ENCODE peak calls at places on chromosomes 13 and 19, in five cellular contexts. One of them, this sample, is unnamed.
A peak's percentile ranks its signal among the peaks of the same experiment; 100 is the strongest.

GRCh38 chr13:36715841-36716240 is 42.0 kb downstream of the SERTM1 start:
- DNase-seq in stomach: no peak
- DNase-seq in cardiac fibroblast: no peak
- DNase-seq in type B pancreatic cell: no peak
- DNase-seq in endothelial cell: no peak
- DNase-seq in this sample: no peak

GRCh38 chr19:13834308-13834790 is 39.1 kb downstream of the ZSWIM4 start:
- DNase-seq in stomach: no peak
- DNase-seq in cardiac fibroblast: peak; percentile 76
- DNase-seq in type B pancreatic cell: no peak
- DNase-seq in endothelial cell: no peak
- DNase-seq in this sample: no peak

GRCh38 chr13:112655898-112656297 is 33.9 kb upstream of the ATP11A start:
- DNase-seq in stomach: no peak
- DNase-seq in cardiac fibroblast: no peak
- DNase-seq in type B pancreatic cell: no peak
- DNase-seq in endothelial cell: no peak
- DNase-seq in this sample: no peak

GRCh38 chr19:58097783-58098681 is at the start of gene ZSCAN18:
- DNase-seq in stomach: peak; percentile 96
- DNase-seq in cardiac fibroblast: peak; percentile 96
- DNase-seq in type B pancreatic cell: peak; percentile 99
- DNase-seq in endothelial cell: peak; percentile 98
- DNase-seq in this sample: peak; percentile 100

GRCh38 chr13:45768668-45769067 is 66.5 kb downstream of the CBY2 start:
- DNase-seq in stomach: no peak
- DNase-seq in cardiac fibroblast: no peak
- DNase-seq in type B pancreatic cell: no peak
- DNase-seq in endothelial cell: no peak
- DNase-seq in this sample: no peak

GRCh38 chr19:30577551-30578090 is 205.4 kb downstream of the ZNF536 start:
- DNase-seq in stomach: no peak
- DNase-seq in cardiac fibroblast: no peak
- DNase-seq in type B pancreatic cell: no peak
- DNase-seq in endothelial cell: no peak
- DNase-seq in this sample: no peak

GRCh38 chr19:14507704-14508246 is 10.4 kb downstream of the DNAJB1 start:
- DNase-seq in stomach: no peak
- DNase-seq in cardiac fibroblast: peak; percentile 81
- DNase-seq in type B pancreatic cell: no peak
- DNase-seq in endothelial cell: no peak
- DNase-seq in this sample: no peak

GRCh38 chr13:28654276-28654675 is 4.7 kb upstream of the POMP start:
- DNase-seq in stomach: no peak
- DNase-seq in cardiac fibroblast: no peak
- DNase-seq in type B pancreatic cell: no peak
- DNase-seq in endothelial cell: no peak
- DNase-seq in this sample: no peak

DNA sequence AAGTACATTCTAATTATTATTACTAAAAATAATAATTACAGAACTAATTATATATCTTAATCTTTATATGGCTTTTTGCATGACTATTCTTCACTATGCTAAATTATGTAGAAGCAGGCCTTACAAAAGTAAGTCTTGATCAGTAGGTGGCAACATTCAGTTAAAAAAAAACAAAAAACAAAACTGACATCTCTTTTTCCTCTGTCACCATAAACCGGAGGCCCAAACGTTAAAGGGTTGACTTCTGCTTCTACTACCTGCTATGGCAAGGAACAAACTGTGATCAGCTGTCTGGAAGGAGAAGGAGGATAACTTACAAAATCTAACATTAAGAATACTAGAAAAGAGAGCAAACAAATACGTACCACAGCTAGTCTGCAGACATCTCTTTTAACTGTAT is 1525.6 kb downstream of the SLITRK1 start:
- DNase-seq in stomach: no peak
- DNase-seq in cardiac fibroblast: no peak
- DNase-seq in type B pancreatic cell: no peak
- DNase-seq in endothelial cell: no peak
- DNase-seq in this sample: no peak
- TF ChIP-seq CTCF in stomach: no peak
- TF ChIP-seq CTCF in cardiac fibroblast: no peak
- TF ChIP-seq CTCF in type B pancreatic cell: peak; percentile 32
- TF ChIP-seq CTCF in endothelial cell: no peak
- TF ChIP-seq CTCF in this sample: peak; percentile 51

GRCh38 chr19:10049626-10050025 is 36.3 kb downstream of the RDH8 start:
- DNase-seq in stomach: no peak
- DNase-seq in cardiac fibroblast: no peak
- DNase-seq in type B pancreatic cell: no peak
- DNase-seq in endothelial cell: no peak
- DNase-seq in this sample: no peak

GRCh38 chr19:10052602-10053360 is 33.3 kb upstream of the SHFL start:
- DNase-seq in stomach: no peak
- DNase-seq in cardiac fibroblast: no peak
- DNase-seq in type B pancreatic cell: no peak
- DNase-seq in endothelial cell: no peak
- DNase-seq in this sample: no peak
- TF ChIP-seq CTCF in stomach: no peak
- TF ChIP-seq CTCF in cardiac fibroblast: no peak
- TF ChIP-seq CTCF in type B pancreatic cell: no peak
- TF ChIP-seq CTCF in endothelial cell: no peak
- TF ChIP-seq CTCF in this sample: no peak

GRCh38 chr19:44777715-44778347 is at the start of gene CBLC:
- DNase-seq in stomach: peak; percentile 86
- DNase-seq in cardiac fibroblast: no peak
- DNase-seq in type B pancreatic cell: peak; percentile 77
- DNase-seq in endothelial cell: peak; percentile 34
- DNase-seq in this sample: no peak
- TF ChIP-seq CTCF in stomach: no peak
- TF ChIP-seq CTCF in cardiac fibroblast: no peak
- TF ChIP-seq CTCF in type B pancreatic cell: no peak
- TF ChIP-seq CTCF in endothelial cell: peak; percentile 21
- TF ChIP-seq CTCF in this sample: no peak

GRCh38 chr13:51895906-51896888 is 34.4 kb downstream of the CCDC70 start:
- DNase-seq in stomach: peak; percentile 67
- DNase-seq in cardiac fibroblast: peak; percentile 71
- DNase-seq in type B pancreatic cell: no peak
- DNase-seq in endothelial cell: peak; percentile 73
- DNase-seq in this sample: no peak
- TF ChIP-seq CTCF in stomach: peak; percentile 45
- TF ChIP-seq CTCF in cardiac fibroblast: peak; percentile 89
- TF ChIP-seq CTCF in type B pancreatic cell: peak; percentile 80
- TF ChIP-seq CTCF in endothelial cell: peak; percentile 53
- TF ChIP-seq CTCF in this sample: peak; percentile 86

GRCh38 chr19:41263850-41264580 is at the start of gene HNRNPUL1:
- DNase-seq in stomach: peak; percentile 98
- DNase-seq in cardiac fibroblast: peak; percentile 100
- DNase-seq in type B pancreatic cell: peak; percentile 99
- DNase-seq in endothelial cell: peak; percentile 99
- DNase-seq in this sample: peak; percentile 100
- TF ChIP-seq CTCF in stomach: no peak
- TF ChIP-seq CTCF in cardiac fibroblast: no peak
- TF ChIP-seq CTCF in type B pancreatic cell: peak; percentile 48
- TF ChIP-seq CTCF in endothelial cell: no peak
- TF ChIP-seq CTCF in this sample: peak; percentile 51

GRCh38 chr19:41921280-41922219 is 6.7 kb downstream of the ERFL start:
- DNase-seq in stomach: no peak
- DNase-seq in cardiac fibroblast: no peak
- DNase-seq in type B pancreatic cell: no peak
- DNase-seq in endothelial cell: no peak
- DNase-seq in this sample: no peak

GRCh38 chr19:41922220-41922576 is 6.1 kb downstream of the ERFL start:
- DNase-seq in stomach: no peak
- DNase-seq in cardiac fibroblast: no peak
- DNase-seq in type B pancreatic cell: no peak
- DNase-seq in endothelial cell: no peak
- DNase-seq in this sample: no peak

GRCh38 chr19:41924151-41925145 is 3.8 kb downstream of the ERFL start:
- DNase-seq in stomach: no peak
- DNase-seq in cardiac fibroblast: no peak
- DNase-seq in type B pancreatic cell: no peak
- DNase-seq in endothelial cell: no peak
- DNase-seq in this sample: no peak

GRCh38 chr19:41922585-41922984 is 5.7 kb downstream of the ERFL start:
- DNase-seq in stomach: no peak
- DNase-seq in cardiac fibroblast: no peak
- DNase-seq in type B pancreatic cell: no peak
- DNase-seq in endothelial cell: no peak
- DNase-seq in this sample: no peak

GRCh38 chr19:41923045-41923788 is 5.0 kb downstream of the ERFL start:
- DNase-seq in stomach: no peak
- DNase-seq in cardiac fibroblast: no peak
- DNase-seq in type B pancreatic cell: no peak
- DNase-seq in endothelial cell: no peak
- DNase-seq in this sample: no peak
- TF ChIP-seq CTCF in stomach: no peak
- TF ChIP-seq CTCF in cardiac fibroblast: no peak
- TF ChIP-seq CTCF in type B pancreatic cell: no peak
- TF ChIP-seq CTCF in endothelial cell: no peak
- TF ChIP-seq CTCF in this sample: no peak

DNA sequence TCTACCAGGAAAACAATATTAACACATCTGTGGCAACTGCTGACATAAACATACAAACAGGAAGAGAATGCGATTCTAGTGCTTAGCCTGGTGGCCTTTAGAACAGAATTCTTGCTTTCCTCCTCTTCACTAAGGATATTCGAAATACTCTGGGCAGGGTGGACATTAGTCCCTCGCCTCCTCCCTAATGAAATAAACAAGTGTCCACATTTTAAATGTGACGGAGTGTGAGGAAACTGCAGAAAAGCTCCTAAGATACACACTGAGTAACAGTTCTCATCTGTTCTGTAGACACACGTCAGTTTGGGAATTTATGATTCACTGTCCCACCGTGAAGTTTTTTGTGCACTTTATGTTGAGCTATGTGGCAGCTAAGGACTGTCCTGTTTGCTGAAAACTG is 639 bp downstream of the STARD13 start:
- DNase-seq in stomach: no peak
- DNase-seq in cardiac fibroblast: peak; percentile 70
- DNase-seq in type B pancreatic cell: no peak
- DNase-seq in endothelial cell: no peak
- DNase-seq in this sample: no peak
- TF ChIP-seq CTCF in stomach: no peak
- TF ChIP-seq CTCF in cardiac fibroblast: no peak
- TF ChIP-seq CTCF in type B pancreatic cell: no peak
- TF ChIP-seq CTCF in endothelial cell: no peak
- TF ChIP-seq CTCF in this sample: no peak